ENCODE peak calls at places on chromosome 2, in seven cellular contexts. X, S, I, M, L, U and Y are unnamed samples.

GRCh38 chr2:44680983-44681481 is 260.5 kb upstream of the SIX3 start:
- DNase-seq in X (no peak), S (no peak), I (peak), M (no peak), L (peak), U (no peak), Y (no peak)

GRCh38 chr2:134623796-134624195 is 95.0 kb downstream of the TMEM163 start:
- DNase-seq in X (no peak), S (no peak), I (no peak), M (no peak), L (no peak), U (no peak), Y (no peak)

GRCh38 chr2:238105506-238106338 is 5.6 kb downstream of the ESPNL start:
- DNase-seq in X (no peak), S (peak), I (no peak), M (peak), L (no peak), U (no peak), Y (no peak)

GRCh38 chr2:8488001-8488738 is 193.7 kb upstream of the ID2 start:
- DNase-seq in X (no peak), S (no peak), I (no peak), M (no peak), L (no peak), U (no peak), Y (no peak)

GRCh38 chr2:84085562-84085961 is 373.5 kb downstream of the SUCLG1 start:
- DNase-seq in X (no peak), S (no peak), I (no peak), M (no peak), L (no peak), U (no peak), Y (no peak)

GRCh38 chr2:37881397-37881796 is 43.7 kb upstream of the RMDN2 start:
- DNase-seq in X (no peak), S (no peak), I (no peak), M (no peak), L (peak), U (no peak), Y (no peak)

GRCh38 chr2:67015681-67016080 is 381.5 kb upstream of the ETAA1 start:
- DNase-seq in X (peak), S (no peak), I (no peak), M (no peak), L (peak), U (no peak), Y (no peak)

GRCh38 chr2:83949361-83949760 is 509.7 kb downstream of the SUCLG1 start:
- DNase-seq in X (no peak), S (no peak), I (no peak), M (no peak), L (no peak), U (no peak), Y (no peak)

GRCh38 chr2:156896294-156896693 is 361.2 kb upstream of the GALNT5 start:
- DNase-seq in X (peak), S (no peak), I (peak), M (no peak), L (no peak), U (no peak), Y (no peak)

GRCh38 chr2:31962757-31963361 is 47.9 kb downstream of the MEMO1 start:
- DNase-seq in X (peak), S (no peak), I (no peak), M (no peak), L (no peak), U (no peak), Y (no peak)

GRCh38 chr2:241135737-241136136 is 13.5 kb downstream of the PASK start:
- DNase-seq in X (no peak), S (peak), I (no peak), M (no peak), L (peak), U (no peak), Y (no peak)

GRCh38 chr2:32064021-32064678 is 794 bp downstream of the SPAST start:
- DNase-seq in X (no peak), S (no peak), I (no peak), M (no peak), L (peak), U (peak), Y (no peak)

GRCh38 chr2:195498176-195498575 is 158.8 kb upstream of the SLC39A10 start:
- DNase-seq in X (peak), S (no peak), I (peak), M (no peak), L (peak), U (peak), Y (no peak)

GRCh38 chr2:26605195-26605968 is 35.8 kb downstream of the CIB4 start:
- DNase-seq in X (peak), S (no peak), I (peak), M (no peak), L (peak), U (peak), Y (no peak)

GRCh38 chr2:179657068-179657467 is 204.3 kb downstream of the ZNF385B start:
- DNase-seq in X (peak), S (no peak), I (no peak), M (no peak), L (no peak), U (no peak), Y (no peak)

GRCh38 chr2:137420744-137421143 is 543.5 kb upstream of the HNMT start:
- DNase-seq in X (peak), S (no peak), I (no peak), M (no peak), L (no peak), U (no peak), Y (no peak)

GRCh38 chr2:107469437-107469995 is 357.2 kb upstream of the RGPD4 start:
- DNase-seq in X (no peak), S (no peak), I (no peak), M (no peak), L (no peak), U (no peak), Y (no peak)

GRCh38 chr2:64748561-64748960 is 94.8 kb upstream of the SERTAD2 start:
- DNase-seq in X (no peak), S (no peak), I (no peak), M (no peak), L (no peak), U (peak), Y (no peak)

GRCh38 chr2:37809525-37809924 is 115.6 kb upstream of the RMDN2 start:
- DNase-seq in X (peak), S (peak), I (peak), M (no peak), L (peak), U (no peak), Y (no peak)

GRCh38 chr2:39511219-39511785 is 74.2 kb upstream of the MAP4K3 start:
- DNase-seq in X (no peak), S (peak), I (no peak), M (no peak), L (no peak), U (no peak), Y (no peak)

GRCh38 chr2:177175917-177176668 is 36.5 kb upstream of the HNRNPA3 start:
- DNase-seq in X (peak), S (no peak), I (no peak), M (no peak), L (no peak), U (no peak), Y (no peak)

GRCh38 chr2:128379021-128380005 is 60.6 kb upstream of the HS6ST1 start:
- DNase-seq in X (no peak), S (peak), I (peak), M (peak), L (peak), U (no peak), Y (peak)

GRCh38 chr2:25895046-25895445 is 16.8 kb upstream of the ASXL2 start:
- DNase-seq in X (no peak), S (no peak), I (no peak), M (no peak), L (no peak), U (no peak), Y (no peak)

GRCh38 chr2:233938676-233939370 is 21.6 kb downstream of the TRPM8 start:
- DNase-seq in X (no peak), S (no peak), I (no peak), M (no peak), L (no peak), U (no peak), Y (no peak)

GRCh38 chr2:241863021-241863954 is 4.6 kb upstream of the PDCD1 start:
- DNase-seq in X (no peak), S (peak), I (peak), M (no peak), L (no peak), U (no peak), Y (no peak)

GRCh38 chr2:190529486-190530104 is 4.9 kb downstream of the NEMP2 start:
- DNase-seq in X (no peak), S (no peak), I (peak), M (no peak), L (no peak), U (no peak), Y (peak)

GRCh38 chr2:9366041-9366440 is 57.3 kb downstream of the ITGB1BP1 start:
- DNase-seq in X (no peak), S (no peak), I (no peak), M (no peak), L (no peak), U (no peak), Y (no peak)

GRCh38 chr2:222479855-222480254 is 55.5 kb downstream of the SGPP2 start:
- DNase-seq in X (no peak), S (no peak), I (no peak), M (no peak), L (no peak), U (no peak), Y (no peak)

GRCh38 chr2:222485367-222486211 is 61.2 kb downstream of the SGPP2 start:
- DNase-seq in X (no peak), S (no peak), I (no peak), M (no peak), L (no peak), U (no peak), Y (no peak)

GRCh38 chr2:222481941-222482340 is 57.6 kb downstream of the SGPP2 start:
- DNase-seq in X (no peak), S (no peak), I (no peak), M (no peak), L (no peak), U (no peak), Y (no peak)

GRCh38 chr2:222480497-222480896 is 56.2 kb downstream of the SGPP2 start:
- DNase-seq in X (no peak), S (no peak), I (no peak), M (no peak), L (no peak), U (no peak), Y (no peak)

GRCh38 chr2:222483513-222484039 is 59.2 kb downstream of the SGPP2 start:
- DNase-seq in X (no peak), S (no peak), I (no peak), M (no peak), L (no peak), U (no peak), Y (no peak)
- TF ChIP-seq CTCF in X (no peak), S (no peak), I (no peak), M (no peak), L (peak), U (peak), Y (no peak)

GRCh38 chr2:88754585-88755305 is 63.3 kb downstream of the RPIA start:
- DNase-seq in X (no peak), S (no peak), I (no peak), M (no peak), L (no peak), U (peak), Y (no peak)
- H3K27ac ChIP-seq in X (no peak), S (no peak), I (no peak), M (no peak), L (no peak), U (peak), Y (no peak)

GRCh38 chr2:216057688-216058193 is 23.9 kb downstream of the PECR start:
- DNase-seq in X (no peak), S (no peak), I (peak), M (no peak), L (peak), U (peak), Y (no peak)
- H3K4me3 ChIP-seq in X (no peak), S (no peak), I (no peak), M (peak), L (no peak), U (peak), Y (no peak)

DNA sequence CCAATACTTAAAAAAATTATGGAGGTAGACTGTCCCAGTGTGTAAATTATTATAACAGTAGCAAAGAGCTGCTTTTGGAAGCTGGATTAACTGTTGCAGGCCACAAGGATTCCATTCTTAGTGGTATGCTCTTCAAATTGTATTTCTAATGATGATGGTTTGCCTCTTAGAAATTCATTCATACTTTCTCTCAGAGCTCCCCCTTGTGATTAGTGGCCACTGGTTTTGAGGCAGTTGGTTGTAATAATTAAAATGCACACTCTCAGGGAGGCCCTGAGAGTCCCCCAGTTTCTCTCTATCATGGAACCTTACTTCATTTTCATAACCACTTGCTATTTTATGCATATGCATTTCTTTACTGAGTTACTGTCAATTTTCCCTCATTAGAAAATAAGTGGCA is 122.5 kb downstream of the PLA2R1 start:
- DNase-seq in X (peak), S (no peak), I (peak), M (no peak), L (peak), U (peak), Y (no peak)
- TF ChIP-seq CTCF in X (peak), S (peak), I (peak), M (no peak), L (peak), U (peak), Y (peak)

GRCh38 chr2:42372801-42373200 is 11.8 kb upstream of the COX7A2L start:
- DNase-seq in X (no peak), S (no peak), I (no peak), M (no peak), L (no peak), U (no peak), Y (no peak)
- H3K27ac ChIP-seq in X (no peak), S (no peak), I (no peak), M (no peak), L (no peak), U (no peak), Y (no peak)